ENCODE peak calls at places on chromosomes 13 and 19, in nine cellular contexts. One of them, this sample, is unnamed.

GRCh38 chr19:934865-935422 is 9.1 kb downstream of the ARID3A start:
- DNase-seq in CD8-positive, alpha-beta memory T cell: no peak
- DNase-seq in RWPE1: no peak
- DNase-seq in mucosa of gallbladder: peak; percentile 88
- DNase-seq in M059J: peak; percentile 45
- DNase-seq in islet precursor cell: no peak
- DNase-seq in activated naive CD8-positive, alpha-beta T cell treated with anti-CD3 and anti-CD28 coated beads, Interleukin-2, amount 50 U/mL, for 24 hours: no peak
- DNase-seq in NCI-H1694 treated with DMSO at 0.1 percent for 48 hours: no peak
- DNase-seq in naive thymus-derived CD4-positive, alpha-beta T cell: no peak
- DNase-seq in this sample: no peak

GRCh38 chr19:2054763-2055162 is 3.7 kb upstream of the MKNK2 start:
- DNase-seq in CD8-positive, alpha-beta memory T cell: no peak
- DNase-seq in RWPE1: no peak
- DNase-seq in mucosa of gallbladder: no peak
- DNase-seq in M059J: no peak
- DNase-seq in islet precursor cell: no peak
- DNase-seq in activated naive CD8-positive, alpha-beta T cell treated with anti-CD3 and anti-CD28 coated beads, Interleukin-2, amount 50 U/mL, for 24 hours: no peak
- DNase-seq in NCI-H1694 treated with DMSO at 0.1 percent for 48 hours: no peak
- DNase-seq in naive thymus-derived CD4-positive, alpha-beta T cell: no peak
- DNase-seq in this sample: peak; percentile 27

GRCh38 chr19:28425431-28425931 is 787.5 kb downstream of the UQCRFS1 start:
- DNase-seq in CD8-positive, alpha-beta memory T cell: no peak
- DNase-seq in RWPE1: no peak
- DNase-seq in mucosa of gallbladder: no peak
- DNase-seq in M059J: no peak
- DNase-seq in islet precursor cell: no peak
- DNase-seq in activated naive CD8-positive, alpha-beta T cell treated with anti-CD3 and anti-CD28 coated beads, Interleukin-2, amount 50 U/mL, for 24 hours: no peak
- DNase-seq in NCI-H1694 treated with DMSO at 0.1 percent for 48 hours: no peak
- DNase-seq in naive thymus-derived CD4-positive, alpha-beta T cell: no peak
- DNase-seq in this sample: peak; percentile 87

GRCh38 chr19:54462713-54463530 is 656 bp downstream of the LENG9 start:
- DNase-seq in CD8-positive, alpha-beta memory T cell: peak; percentile 62
- DNase-seq in RWPE1: no peak
- DNase-seq in mucosa of gallbladder: peak; percentile 80
- DNase-seq in M059J: peak; percentile 59
- DNase-seq in islet precursor cell: peak; percentile 83
- DNase-seq in activated naive CD8-positive, alpha-beta T cell treated with anti-CD3 and anti-CD28 coated beads, Interleukin-2, amount 50 U/mL, for 24 hours: peak; percentile 65
- DNase-seq in NCI-H1694 treated with DMSO at 0.1 percent for 48 hours: peak; percentile 22
- DNase-seq in naive thymus-derived CD4-positive, alpha-beta T cell: peak; percentile 56
- DNase-seq in this sample: peak; percentile 58

GRCh38 chr13:19742651-19743050 is 40.1 kb downstream of the PSPC1 start:
- DNase-seq in CD8-positive, alpha-beta memory T cell: no peak
- DNase-seq in RWPE1: no peak
- DNase-seq in mucosa of gallbladder: no peak
- DNase-seq in M059J: no peak
- DNase-seq in islet precursor cell: no peak
- DNase-seq in activated naive CD8-positive, alpha-beta T cell treated with anti-CD3 and anti-CD28 coated beads, Interleukin-2, amount 50 U/mL, for 24 hours: no peak
- DNase-seq in NCI-H1694 treated with DMSO at 0.1 percent for 48 hours: no peak
- DNase-seq in naive thymus-derived CD4-positive, alpha-beta T cell: no peak
- DNase-seq in this sample: no peak

GRCh38 chr13:33251131-33251629 is 34.4 kb downstream of the STARD13 start:
- DNase-seq in CD8-positive, alpha-beta memory T cell: no peak
- DNase-seq in RWPE1: peak; percentile 81
- DNase-seq in mucosa of gallbladder: peak; percentile 33
- DNase-seq in M059J: peak; percentile 98
- DNase-seq in islet precursor cell: peak; percentile 75
- DNase-seq in activated naive CD8-positive, alpha-beta T cell treated with anti-CD3 and anti-CD28 coated beads, Interleukin-2, amount 50 U/mL, for 24 hours: no peak
- DNase-seq in NCI-H1694 treated with DMSO at 0.1 percent for 48 hours: peak; percentile 94
- DNase-seq in naive thymus-derived CD4-positive, alpha-beta T cell: no peak
- DNase-seq in this sample: peak; percentile 66

GRCh38 chr19:10503002-10503789 is at the start of gene KEAP1:
- DNase-seq in CD8-positive, alpha-beta memory T cell: no peak
- DNase-seq in RWPE1: no peak
- DNase-seq in mucosa of gallbladder: peak; percentile 20
- DNase-seq in M059J: peak; percentile 26
- DNase-seq in islet precursor cell: peak; percentile 59
- DNase-seq in activated naive CD8-positive, alpha-beta T cell treated with anti-CD3 and anti-CD28 coated beads, Interleukin-2, amount 50 U/mL, for 24 hours: peak; percentile 54
- DNase-seq in NCI-H1694 treated with DMSO at 0.1 percent for 48 hours: no peak
- DNase-seq in naive thymus-derived CD4-positive, alpha-beta T cell: no peak
- DNase-seq in this sample: peak; percentile 46

GRCh38 chr13:59332966-59333365 is 830.8 kb downstream of the DIAPH3 start:
- DNase-seq in CD8-positive, alpha-beta memory T cell: no peak
- DNase-seq in RWPE1: no peak
- DNase-seq in mucosa of gallbladder: no peak
- DNase-seq in M059J: no peak
- DNase-seq in islet precursor cell: no peak
- DNase-seq in activated naive CD8-positive, alpha-beta T cell treated with anti-CD3 and anti-CD28 coated beads, Interleukin-2, amount 50 U/mL, for 24 hours: no peak
- DNase-seq in NCI-H1694 treated with DMSO at 0.1 percent for 48 hours: no peak
- DNase-seq in naive thymus-derived CD4-positive, alpha-beta T cell: no peak
- DNase-seq in this sample: no peak

GRCh38 chr19:13987101-13987890 is 18.8 kb downstream of the RFX1 start:
- DNase-seq in CD8-positive, alpha-beta memory T cell: no peak
- DNase-seq in RWPE1: no peak
- DNase-seq in mucosa of gallbladder: peak; percentile 42
- DNase-seq in M059J: no peak
- DNase-seq in islet precursor cell: peak; percentile 69
- DNase-seq in activated naive CD8-positive, alpha-beta T cell treated with anti-CD3 and anti-CD28 coated beads, Interleukin-2, amount 50 U/mL, for 24 hours: no peak
- DNase-seq in NCI-H1694 treated with DMSO at 0.1 percent for 48 hours: no peak
- DNase-seq in naive thymus-derived CD4-positive, alpha-beta T cell: no peak
- DNase-seq in this sample: no peak

GRCh38 chr13:22062478-22063205 is 391.8 kb downstream of the FGF9 start:
- DNase-seq in CD8-positive, alpha-beta memory T cell: no peak
- DNase-seq in RWPE1: no peak
- DNase-seq in mucosa of gallbladder: no peak
- DNase-seq in M059J: no peak
- DNase-seq in islet precursor cell: peak; percentile 60
- DNase-seq in activated naive CD8-positive, alpha-beta T cell treated with anti-CD3 and anti-CD28 coated beads, Interleukin-2, amount 50 U/mL, for 24 hours: no peak
- DNase-seq in NCI-H1694 treated with DMSO at 0.1 percent for 48 hours: no peak
- DNase-seq in naive thymus-derived CD4-positive, alpha-beta T cell: no peak
- DNase-seq in this sample: no peak

GRCh38 chr13:99505814-99506269 is 4.6 kb downstream of the TM9SF2 start:
- DNase-seq in CD8-positive, alpha-beta memory T cell: no peak
- DNase-seq in RWPE1: no peak
- DNase-seq in mucosa of gallbladder: no peak
- DNase-seq in M059J: peak; percentile 16
- DNase-seq in islet precursor cell: no peak
- DNase-seq in activated naive CD8-positive, alpha-beta T cell treated with anti-CD3 and anti-CD28 coated beads, Interleukin-2, amount 50 U/mL, for 24 hours: no peak
- DNase-seq in NCI-H1694 treated with DMSO at 0.1 percent for 48 hours: peak; percentile 33
- DNase-seq in naive thymus-derived CD4-positive, alpha-beta T cell: no peak
- DNase-seq in this sample: peak; percentile 11

GRCh38 chr19:34573226-34573864 is 91.8 kb downstream of the WTIP start:
- DNase-seq in CD8-positive, alpha-beta memory T cell: no peak
- DNase-seq in RWPE1: no peak
- DNase-seq in mucosa of gallbladder: no peak
- DNase-seq in M059J: no peak
- DNase-seq in islet precursor cell: no peak
- DNase-seq in activated naive CD8-positive, alpha-beta T cell treated with anti-CD3 and anti-CD28 coated beads, Interleukin-2, amount 50 U/mL, for 24 hours: no peak
- DNase-seq in NCI-H1694 treated with DMSO at 0.1 percent for 48 hours: no peak
- DNase-seq in naive thymus-derived CD4-positive, alpha-beta T cell: no peak
- DNase-seq in this sample: no peak

GRCh38 chr13:94967183-94968039 is 255.1 kb upstream of the SOX21 start:
- DNase-seq in CD8-positive, alpha-beta memory T cell: no peak
- DNase-seq in RWPE1: no peak
- DNase-seq in mucosa of gallbladder: no peak
- DNase-seq in M059J: peak; percentile 48
- DNase-seq in islet precursor cell: peak; percentile 60
- DNase-seq in activated naive CD8-positive, alpha-beta T cell treated with anti-CD3 and anti-CD28 coated beads, Interleukin-2, amount 50 U/mL, for 24 hours: peak; percentile 35
- DNase-seq in NCI-H1694 treated with DMSO at 0.1 percent for 48 hours: no peak
- DNase-seq in naive thymus-derived CD4-positive, alpha-beta T cell: no peak
- DNase-seq in this sample: peak; percentile 5

GRCh38 chr13:40536443-40537113 is 129.9 kb downstream of the FOXO1 start:
- DNase-seq in CD8-positive, alpha-beta memory T cell: no peak
- DNase-seq in RWPE1: no peak
- DNase-seq in mucosa of gallbladder: peak; percentile 48
- DNase-seq in M059J: no peak
- DNase-seq in islet precursor cell: peak; percentile 88
- DNase-seq in activated naive CD8-positive, alpha-beta T cell treated with anti-CD3 and anti-CD28 coated beads, Interleukin-2, amount 50 U/mL, for 24 hours: no peak
- DNase-seq in NCI-H1694 treated with DMSO at 0.1 percent for 48 hours: no peak
- DNase-seq in naive thymus-derived CD4-positive, alpha-beta T cell: no peak
- DNase-seq in this sample: no peak

GRCh38 chr19:19434483-19435045 is 29.1 kb downstream of the GATAD2A start:
- DNase-seq in CD8-positive, alpha-beta memory T cell: no peak
- DNase-seq in RWPE1: no peak
- DNase-seq in mucosa of gallbladder: peak; percentile 17
- DNase-seq in M059J: no peak
- DNase-seq in islet precursor cell: no peak
- DNase-seq in activated naive CD8-positive, alpha-beta T cell treated with anti-CD3 and anti-CD28 coated beads, Interleukin-2, amount 50 U/mL, for 24 hours: no peak
- DNase-seq in NCI-H1694 treated with DMSO at 0.1 percent for 48 hours: no peak
- DNase-seq in naive thymus-derived CD4-positive, alpha-beta T cell: no peak
- DNase-seq in this sample: no peak

GRCh38 chr19:39677931-39678889 is 22.5 kb downstream of the LGALS16 start:
- DNase-seq in CD8-positive, alpha-beta memory T cell: no peak
- DNase-seq in RWPE1: peak; percentile 20
- DNase-seq in mucosa of gallbladder: peak; percentile 23
- DNase-seq in M059J: peak; percentile 73
- DNase-seq in islet precursor cell: no peak
- DNase-seq in activated naive CD8-positive, alpha-beta T cell treated with anti-CD3 and anti-CD28 coated beads, Interleukin-2, amount 50 U/mL, for 24 hours: no peak
- DNase-seq in NCI-H1694 treated with DMSO at 0.1 percent for 48 hours: no peak
- DNase-seq in naive thymus-derived CD4-positive, alpha-beta T cell: no peak
- DNase-seq in this sample: peak; percentile 40

GRCh38 chr19:38675611-38676010 is 28.2 kb downstream of the ACTN4 start:
- DNase-seq in CD8-positive, alpha-beta memory T cell: no peak
- DNase-seq in RWPE1: no peak
- DNase-seq in mucosa of gallbladder: no peak
- DNase-seq in M059J: no peak
- DNase-seq in islet precursor cell: no peak
- DNase-seq in activated naive CD8-positive, alpha-beta T cell treated with anti-CD3 and anti-CD28 coated beads, Interleukin-2, amount 50 U/mL, for 24 hours: peak; percentile 24
- DNase-seq in NCI-H1694 treated with DMSO at 0.1 percent for 48 hours: no peak
- DNase-seq in naive thymus-derived CD4-positive, alpha-beta T cell: no peak
- DNase-seq in this sample: no peak

GRCh38 chr19:50897191-50897607 is 14.0 kb downstream of the KLK4 start:
- DNase-seq in CD8-positive, alpha-beta memory T cell: no peak
- DNase-seq in RWPE1: no peak
- DNase-seq in mucosa of gallbladder: no peak
- DNase-seq in M059J: no peak
- DNase-seq in islet precursor cell: no peak
- DNase-seq in activated naive CD8-positive, alpha-beta T cell treated with anti-CD3 and anti-CD28 coated beads, Interleukin-2, amount 50 U/mL, for 24 hours: no peak
- DNase-seq in NCI-H1694 treated with DMSO at 0.1 percent for 48 hours: no peak
- DNase-seq in naive thymus-derived CD4-positive, alpha-beta T cell: no peak
- DNase-seq in this sample: no peak

GRCh38 chr13:73025212-73026012 is 33.4 kb upstream of the KLF5 start:
- DNase-seq in CD8-positive, alpha-beta memory T cell: no peak
- DNase-seq in RWPE1: peak; percentile 13
- DNase-seq in mucosa of gallbladder: no peak
- DNase-seq in M059J: peak; percentile 5
- DNase-seq in islet precursor cell: no peak
- DNase-seq in activated naive CD8-positive, alpha-beta T cell treated with anti-CD3 and anti-CD28 coated beads, Interleukin-2, amount 50 U/mL, for 24 hours: no peak
- DNase-seq in NCI-H1694 treated with DMSO at 0.1 percent for 48 hours: no peak
- DNase-seq in naive thymus-derived CD4-positive, alpha-beta T cell: no peak
- DNase-seq in this sample: no peak